ENCODE peak calls at places on chromosomes 4 and X, in six cellular contexts. C is dorsolateral prefrontal cortex, U is amniotic stem cell, H is T-helper 17 cell, L is lung microvascular endothelial cell, G is dermis microvascular lymphatic vessel endothelial cell. F is an unnamed sample.

GRCh38 chr4:98932539-98932938 is 3.6 kb upstream of the EIF4E start:
- DNase-seq in C (no peak), U (no peak), H (no peak), L (peak; percentile 54), G (no peak), F (no peak)

GRCh38 chr4:101244349-101244748 is 103.0 kb downstream of the PPP3CA start:
- DNase-seq in C (no peak), U (no peak), H (no peak), L (no peak), G (no peak), F (no peak)

GRCh38 chr4:98662055-98662453 is 3.6 kb upstream of the TSPAN5 start:
- DNase-seq in C (no peak), U (no peak), H (no peak), L (no peak), G (no peak), F (no peak)

GRCh38 chr4:165635261-165635838 is 237.7 kb upstream of the TLL1 start:
- DNase-seq in C (no peak), U (no peak), H (no peak), L (peak; percentile 37), G (no peak), F (no peak)

GRCh38 chr4:153643406-153644016 is 40.6 kb upstream of the TLR2 start:
- DNase-seq in C (no peak), U (no peak), H (no peak), L (peak; percentile 67), G (peak; percentile 43), F (no peak)

GRCh38 chr4:158769175-158769831 is 477 bp downstream of the FNIP2 start:
- DNase-seq in C (peak; percentile 41), U (no peak), H (peak; percentile 29), L (peak; percentile 56), G (no peak), F (peak; percentile 25)

GRCh38 chrX:16882188-16882587 is 12.0 kb upstream of the RBBP7 start:
- DNase-seq in C (no peak), U (no peak), H (no peak), L (peak; percentile 6), G (no peak), F (no peak)

GRCh38 chrX:132489256-132490085 is 633 bp upstream of the MBNL3 start:
- DNase-seq in C (no peak), U (no peak), H (peak; percentile 25), L (peak; percentile 3), G (no peak), F (peak; percentile 29)

GRCh38 chrX:150574824-150575409 is 6.5 kb downstream of the MTM1 start:
- DNase-seq in C (no peak), U (no peak), H (no peak), L (no peak), G (no peak), F (no peak)

GRCh38 chr4:132123870-132124623 is 1025.0 kb upstream of the PCDH10 start:
- DNase-seq in C (no peak), U (no peak), H (no peak), L (peak; percentile 9), G (no peak), F (no peak)

GRCh38 chr4:8409271-8410065 is 31.1 kb downstream of the ACOX3 start:
- DNase-seq in C (no peak), U (no peak), H (peak; percentile 33), L (peak; percentile 9), G (no peak), F (peak; percentile 79)

GRCh38 chrX:69155786-69156520 is 9.3 kb downstream of the PJA1 start:
- DNase-seq in C (no peak), U (no peak), H (no peak), L (no peak), G (no peak), F (no peak)

F was measured in effector memory CD4-positive, alpha-beta T cell.